ENCODE peak calls at places on chromosomes 11 and 22, in six cellular contexts. One of them, this sample, is unnamed.

GRCh38 chr11:114059984-114060401 is 482 bp downstream of the ZBTB16 start:
- DNase-seq in GM12878: no peak
- DNase-seq in HepG2: no peak
- DNase-seq in K562: peak; percentile 38
- DNase-seq in SK-N-SH: no peak
- DNase-seq in H1: peak; percentile 61
- DNase-seq in this sample: peak; percentile 37

GRCh38 chr11:63747006-63747405 is 21.6 kb downstream of the ZFTA start:
- DNase-seq in HepG2: no peak
- DNase-seq in GM12878: no peak
- DNase-seq in H1: no peak
- DNase-seq in SK-N-SH: no peak
- DNase-seq in K562: peak; percentile 32
- DNase-seq in this sample: no peak

GRCh38 chr11:65435981-65436411 is 13.4 kb downstream of the NEAT1 start:
- DNase-seq in K562: peak; percentile 14
- DNase-seq in SK-N-SH: no peak
- DNase-seq in HepG2: no peak
- DNase-seq in H1: peak; percentile 23
- DNase-seq in GM12878: no peak
- DNase-seq in this sample: no peak

GRCh38 chr11:119791701-119792151 is 62.7 kb upstream of the NECTIN1 start:
- DNase-seq in H1: no peak
- DNase-seq in K562: no peak
- DNase-seq in SK-N-SH: no peak
- DNase-seq in GM12878: no peak
- DNase-seq in HepG2: no peak
- DNase-seq in this sample: no peak

GRCh38 chr11:2276280-2276998 is 6.1 kb upstream of the ASCL2 start:
- DNase-seq in HepG2: no peak
- DNase-seq in SK-N-SH: no peak
- DNase-seq in K562: no peak
- DNase-seq in H1: no peak
- DNase-seq in GM12878: no peak
- DNase-seq in this sample: no peak

GRCh38 chr22:19806213-19807160 is 45.9 kb downstream of the TBX1 start:
- DNase-seq in GM12878: no peak
- DNase-seq in K562: peak; percentile 91
- DNase-seq in HepG2: no peak
- DNase-seq in H1: no peak
- DNase-seq in SK-N-SH: peak; percentile 30
- DNase-seq in this sample: no peak

GRCh38 chr22:38788417-38788816 is 5.5 kb downstream of the DNAL4 start:
- DNase-seq in SK-N-SH: peak; percentile 59
- DNase-seq in K562: peak; percentile 56
- DNase-seq in HepG2: no peak
- DNase-seq in H1: no peak
- DNase-seq in GM12878: no peak
- DNase-seq in this sample: no peak

GRCh38 chr11:6377902-6378694 is 12.2 kb upstream of the SMPD1 start:
- DNase-seq in HepG2: no peak
- DNase-seq in GM12878: no peak
- DNase-seq in H1: no peak
- DNase-seq in K562: no peak
- DNase-seq in SK-N-SH: no peak
- DNase-seq in this sample: peak; percentile 21

GRCh38 chr22:45225732-45226560 is 14.7 kb downstream of the KIAA0930 start:
- DNase-seq in K562: no peak
- DNase-seq in HepG2: peak; percentile 25
- DNase-seq in H1: no peak
- DNase-seq in SK-N-SH: no peak
- DNase-seq in GM12878: no peak
- DNase-seq in this sample: peak; percentile 98

GRCh38 chr11:134278356-134278755 is 2.2 kb downstream of the GLB1L3 start:
- DNase-seq in GM12878: no peak
- DNase-seq in H1: no peak
- DNase-seq in K562: no peak
- DNase-seq in SK-N-SH: no peak
- DNase-seq in HepG2: no peak
- DNase-seq in this sample: no peak

GRCh38 chr11:65133724-65134123 is 595 bp downstream of the SYVN1 start:
- DNase-seq in GM12878: no peak
- DNase-seq in SK-N-SH: no peak
- DNase-seq in HepG2: no peak
- DNase-seq in K562: no peak
- DNase-seq in H1: no peak
- DNase-seq in this sample: no peak

GRCh38 chr11:64569300-64569970 is 21.6 kb upstream of the SLC22A12 start:
- DNase-seq in SK-N-SH: peak; percentile 58
- DNase-seq in HepG2: no peak
- DNase-seq in H1: no peak
- DNase-seq in GM12878: no peak
- DNase-seq in K562: no peak
- DNase-seq in this sample: no peak

GRCh38 chr11:105000797-105001196 is 22.2 kb downstream of the CASP5 start:
- DNase-seq in K562: peak; percentile 26
- DNase-seq in H1: peak; percentile 76
- DNase-seq in HepG2: no peak
- DNase-seq in SK-N-SH: no peak
- DNase-seq in GM12878: peak; percentile 24
- DNase-seq in this sample: no peak

GRCh38 chr22:40238425-40239344 is 61.0 kb downstream of the TNRC6B start:
- DNase-seq in K562: no peak
- DNase-seq in SK-N-SH: no peak
- DNase-seq in GM12878: no peak
- DNase-seq in H1: no peak
- DNase-seq in HepG2: no peak
- DNase-seq in this sample: no peak

GRCh38 chr11:69308531-69308930 is 14.6 kb downstream of the MYEOV start:
- DNase-seq in HepG2: no peak
- DNase-seq in GM12878: no peak
- DNase-seq in H1: no peak
- DNase-seq in SK-N-SH: no peak
- DNase-seq in K562: no peak
- DNase-seq in this sample: no peak

GRCh38 chr11:15824060-15824459 is 532.3 kb downstream of the SOX6 start:
- DNase-seq in K562: no peak
- DNase-seq in GM12878: no peak
- DNase-seq in SK-N-SH: no peak
- DNase-seq in HepG2: no peak
- DNase-seq in H1: no peak
- DNase-seq in this sample: no peak

GRCh38 chr11:134270250-134270714 is 5.9 kb upstream of the GLB1L3 start:
- DNase-seq in HepG2: peak; percentile 21
- DNase-seq in SK-N-SH: peak; percentile 56
- DNase-seq in H1: no peak
- DNase-seq in GM12878: no peak
- DNase-seq in K562: no peak
- DNase-seq in this sample: no peak

GRCh38 chr11:67631427-67631826 is 1.7 kb upstream of the NUDT8 start:
- DNase-seq in K562: no peak
- DNase-seq in H1: no peak
- DNase-seq in GM12878: no peak
- DNase-seq in SK-N-SH: no peak
- DNase-seq in HepG2: no peak
- DNase-seq in this sample: no peak

GRCh38 chr22:23216331-23217170 is 36.2 kb downstream of the BCR start:
- DNase-seq in GM12878: no peak
- DNase-seq in K562: no peak
- DNase-seq in SK-N-SH: no peak
- DNase-seq in H1: no peak
- DNase-seq in HepG2: peak; percentile 92
- DNase-seq in this sample: peak; percentile 77

GRCh38 chr11:9692696-9693095 is 28.8 kb downstream of the SWAP70 start:
- DNase-seq in K562: no peak
- DNase-seq in GM12878: no peak
- DNase-seq in HepG2: no peak
- DNase-seq in SK-N-SH: no peak
- DNase-seq in H1: no peak
- DNase-seq in this sample: no peak

GRCh38 chr11:12577746-12578644 is 96.2 kb upstream of the TEAD1 start:
- DNase-seq in HepG2: no peak
- DNase-seq in SK-N-SH: no peak
- DNase-seq in K562: peak; percentile 82
- DNase-seq in H1: no peak
- DNase-seq in GM12878: no peak
- DNase-seq in this sample: no peak
- TF ChIP-seq CTCF in HepG2: no peak
- TF ChIP-seq CTCF in SK-N-SH: peak; percentile 25
- TF ChIP-seq CTCF in K562: peak; percentile 46
- TF ChIP-seq CTCF in H1: peak; percentile 20
- TF ChIP-seq CTCF in GM12878: no peak
- TF ChIP-seq CTCF in this sample: no peak

GRCh38 chr11:35088226-35088625 is 50.7 kb upstream of the CD44 start:
- DNase-seq in HepG2: no peak
- DNase-seq in H1: no peak
- DNase-seq in SK-N-SH: no peak
- DNase-seq in K562: no peak
- DNase-seq in GM12878: no peak
- DNase-seq in this sample: no peak

GRCh38 chr11:35085766-35086165 is 53.2 kb upstream of the CD44 start:
- DNase-seq in H1: no peak
- DNase-seq in SK-N-SH: no peak
- DNase-seq in HepG2: no peak
- DNase-seq in K562: no peak
- DNase-seq in GM12878: no peak
- DNase-seq in this sample: no peak

GRCh38 chr11:35089724-35090505 is 49.1 kb upstream of the CD44 start:
- DNase-seq in SK-N-SH: no peak
- DNase-seq in GM12878: peak; percentile 60
- DNase-seq in H1: no peak
- DNase-seq in K562: no peak
- DNase-seq in HepG2: no peak
- DNase-seq in this sample: no peak

GRCh38 chr11:35087648-35088047 is 51.3 kb upstream of the CD44 start:
- DNase-seq in GM12878: no peak
- DNase-seq in HepG2: no peak
- DNase-seq in K562: no peak
- DNase-seq in H1: no peak
- DNase-seq in SK-N-SH: no peak
- DNase-seq in this sample: peak; percentile 61

DNA sequence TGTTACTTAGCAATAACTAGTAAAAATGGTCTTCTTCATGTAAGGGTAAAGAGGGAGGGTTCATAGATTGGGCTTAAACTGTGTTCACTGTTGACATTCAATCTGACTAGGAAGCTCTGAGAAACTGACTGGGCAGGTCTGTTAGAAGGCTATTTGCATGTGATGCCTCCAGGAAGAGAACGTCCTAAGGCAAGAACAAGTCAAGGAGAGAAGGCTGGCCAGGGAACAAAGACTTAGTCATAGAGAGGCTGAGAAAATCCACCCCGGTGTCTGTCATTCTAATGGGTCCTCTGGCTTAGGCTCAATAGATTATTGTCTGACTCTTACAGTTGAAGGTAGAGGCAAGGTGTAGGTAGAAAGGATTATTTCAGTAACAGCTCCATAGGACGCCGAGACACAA is 50.3 kb upstream of the CD44 start:
- DNase-seq in SK-N-SH: no peak
- DNase-seq in GM12878: no peak
- DNase-seq in K562: no peak
- DNase-seq in HepG2: no peak
- DNase-seq in H1: no peak
- DNase-seq in this sample: no peak
- H3K27ac ChIP-seq in SK-N-SH: no peak overlapping the region
- H3K27ac ChIP-seq in GM12878: no peak overlapping the region
- H3K27ac ChIP-seq in K562: no peak overlapping the region
- H3K27ac ChIP-seq in HepG2: no peak overlapping the region
- H3K27ac ChIP-seq in H1: no peak overlapping the region
- H3K27ac ChIP-seq in this sample: peak overlapping the region; percentile 8

GRCh38 chr22:43218786-43219185 is 31.9 kb upstream of the TTLL12 start:
- DNase-seq in SK-N-SH: no peak
- DNase-seq in GM12878: no peak
- DNase-seq in H1: no peak
- DNase-seq in HepG2: no peak
- DNase-seq in K562: peak; percentile 30
- DNase-seq in this sample: no peak

GRCh38 chr22:43222987-43223386 is 36.1 kb upstream of the TTLL12 start:
- DNase-seq in K562: no peak
- DNase-seq in SK-N-SH: no peak
- DNase-seq in GM12878: no peak
- DNase-seq in H1: no peak
- DNase-seq in HepG2: no peak
- DNase-seq in this sample: no peak

GRCh38 chr22:43225609-43226008 is 38.7 kb upstream of the TTLL12 start:
- DNase-seq in HepG2: no peak
- DNase-seq in K562: no peak
- DNase-seq in SK-N-SH: no peak
- DNase-seq in GM12878: no peak
- DNase-seq in H1: no peak
- DNase-seq in this sample: no peak

GRCh38 chr22:43220625-43221380 is 33.9 kb upstream of the TTLL12 start:
- DNase-seq in K562: no peak
- DNase-seq in GM12878: no peak
- DNase-seq in HepG2: no peak
- DNase-seq in SK-N-SH: no peak
- DNase-seq in H1: no peak
- DNase-seq in this sample: no peak

DNA sequence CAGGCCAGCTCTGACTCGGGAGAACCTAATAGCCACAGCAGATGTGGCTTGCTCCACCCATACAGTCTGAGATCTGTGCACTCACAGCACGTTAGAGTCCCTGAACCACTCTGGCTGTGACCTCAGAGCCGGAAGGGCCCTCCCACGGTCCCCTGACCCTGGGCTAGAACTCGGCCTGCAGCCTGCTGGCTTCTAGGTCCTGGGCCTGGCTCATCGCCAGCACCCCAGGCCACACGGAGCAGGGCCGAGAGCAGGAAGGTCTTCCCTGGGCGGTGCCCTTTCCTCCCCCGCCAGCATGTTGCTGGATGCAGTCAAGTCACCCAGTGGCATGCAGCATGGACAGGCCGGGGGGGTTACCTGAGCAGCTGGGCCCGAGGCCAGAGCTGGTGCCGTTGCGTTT is 35.3 kb upstream of the TTLL12 start:
- DNase-seq in K562: peak; percentile 73
- DNase-seq in HepG2: no peak
- DNase-seq in GM12878: no peak
- DNase-seq in SK-N-SH: peak; percentile 59
- DNase-seq in H1: no peak
- DNase-seq in this sample: no peak
- TF ChIP-seq GABPA in K562: peak; percentile 28
- TF ChIP-seq GABPA in HepG2: no peak
- TF ChIP-seq GABPA in GM12878: no peak
- TF ChIP-seq GABPA in SK-N-SH: no peak
- TF ChIP-seq GABPA in H1: no peak
- TF ChIP-seq GABPA in this sample: no peak

DNA sequence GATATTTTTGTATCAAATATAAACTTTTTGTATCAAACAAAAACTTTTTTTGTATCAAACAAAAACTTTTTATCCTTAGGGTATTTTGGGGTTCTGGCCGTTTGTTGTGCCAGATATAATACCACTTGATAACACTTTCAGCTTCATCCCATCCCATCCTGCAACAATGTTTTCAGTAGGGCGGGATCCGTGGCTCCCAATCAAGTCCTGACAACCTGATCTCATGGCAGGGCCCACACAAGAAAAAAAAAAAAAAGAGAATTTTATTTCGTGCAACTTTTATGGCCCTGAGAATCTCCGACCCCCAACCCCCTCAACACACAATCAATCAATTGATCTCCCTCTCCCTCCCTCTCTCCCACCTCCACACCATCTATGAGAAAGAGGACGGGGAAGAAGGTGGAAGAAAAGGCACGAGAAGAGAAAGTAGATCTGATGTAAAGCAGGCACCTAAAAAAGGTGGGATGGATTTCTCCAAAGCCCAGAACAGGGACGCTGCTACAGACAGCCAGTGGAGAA is 4749.6 kb upstream of the OR11H1 start:
- DNase-seq in SK-N-SH: no peak
- DNase-seq in H1: no peak
- DNase-seq in K562: no peak
- DNase-seq in HepG2: no peak
- DNase-seq in GM12878: no peak
- DNase-seq in this sample: no peak
- TF ChIP-seq CTCF in SK-N-SH: no peak
- TF ChIP-seq CTCF in H1: no peak
- TF ChIP-seq CTCF in K562: no peak
- TF ChIP-seq CTCF in HepG2: no peak
- TF ChIP-seq CTCF in GM12878: no peak
- TF ChIP-seq CTCF in this sample: no peak

This sample was measured in HL-60.